ENCODE peak calls at places on chromosomes 11 and 22, in six cellular contexts. L is SK-N-SH, D is fibroblast of mammary gland, F is right lobe of liver, M is lower leg skin, U is AG04450. E is an unnamed sample.

GRCh38 chr11:57214494-57214893 is 22.6 kb downstream of the APLNR start:
- DNase-seq in L (no peak), F (no peak), M (no peak), D (peak; percentile 81), U (peak; percentile 68), E (no peak)

GRCh38 chr11:17605736-17606135 is 58.7 kb downstream of the OTOG start:
- DNase-seq in M (no peak), L (peak; percentile 64), F (no peak), D (no peak), U (no peak), E (no peak)

GRCh38 chr22:48906177-48906835 is 921.4 kb downstream of the BRD1 start:
- DNase-seq in M (no peak), D (no peak), L (no peak), F (no peak), U (no peak), E (peak; percentile 3)

GRCh38 chr22:35203583-35203982 is 53.7 kb upstream of the HMGXB4 start:
- DNase-seq in L (no peak), M (no peak), F (no peak), U (no peak), D (no peak), E (no peak)

GRCh38 chr11:108568183-108568858 is 25.2 kb downstream of the EXPH5 start:
- DNase-seq in U (no peak), L (no peak), M (no peak), D (no peak), F (peak; percentile 72), E (no peak)

GRCh38 chr11:73227571-73228211 is 9.6 kb downstream of the P2RY2 start:
- DNase-seq in D (no peak), L (peak; percentile 22), M (peak; percentile 49), U (no peak), F (no peak), E (no peak)

GRCh38 chr11:123300874-123301695 is 106.0 kb upstream of the CLMP start:
- DNase-seq in F (no peak), M (no peak), D (peak; percentile 83), L (no peak), U (peak; percentile 42), E (no peak)

GRCh38 chr11:107927559-107927958 is 689 bp upstream of the RAB39A start:
- DNase-seq in L (no peak), M (no peak), D (no peak), F (no peak), U (no peak), E (no peak)

GRCh38 chr22:19880786-19881569 is 26.3 kb upstream of the GNB1L start:
- DNase-seq in F (peak; percentile 18), U (peak; percentile 87), D (peak; percentile 81), M (no peak), L (peak; percentile 51), E (peak; percentile 66)

GRCh38 chr22:37696657-37697539 is at the start of gene TRIOBP:
- DNase-seq in F (peak; percentile 85), U (peak; percentile 78), D (peak; percentile 93), L (peak; percentile 95), M (peak; percentile 94), E (peak; percentile 96)

GRCh38 chr11:45457649-45458048 is 171.5 kb upstream of the SYT13 start:
- DNase-seq in U (peak; percentile 33), D (peak; percentile 95), F (no peak), M (no peak), L (no peak), E (no peak)

GRCh38 chr11:43802509-43802908 is 78.1 kb upstream of the ALKBH3 start:
- DNase-seq in M (no peak), L (peak; percentile 10), F (no peak), D (no peak), U (no peak), E (no peak)

GRCh38 chr11:10855295-10855694 is 2.6 kb downstream of the ZBED5 start:
- DNase-seq in M (no peak), L (no peak), F (no peak), D (no peak), U (no peak), E (no peak)

GRCh38 chr11:10861047-10861446 is 3.2 kb upstream of the ZBED5 start:
- DNase-seq in M (no peak), L (no peak), F (no peak), U (no peak), D (no peak), E (no peak)

GRCh38 chr11:10858505-10859360 is 880 bp upstream of the ZBED5 start:
- DNase-seq in L (peak; percentile 64), F (peak; percentile 70), D (peak; percentile 39), M (peak; percentile 43), U (no peak), E (peak; percentile 66)

GRCh38 chr11:10856689-10857603 is 907 bp downstream of the ZBED5 start:
- DNase-seq in F (peak; percentile 53), M (peak; percentile 45), L (peak; percentile 42), D (no peak), U (no peak), E (peak; percentile 45)

DNA sequence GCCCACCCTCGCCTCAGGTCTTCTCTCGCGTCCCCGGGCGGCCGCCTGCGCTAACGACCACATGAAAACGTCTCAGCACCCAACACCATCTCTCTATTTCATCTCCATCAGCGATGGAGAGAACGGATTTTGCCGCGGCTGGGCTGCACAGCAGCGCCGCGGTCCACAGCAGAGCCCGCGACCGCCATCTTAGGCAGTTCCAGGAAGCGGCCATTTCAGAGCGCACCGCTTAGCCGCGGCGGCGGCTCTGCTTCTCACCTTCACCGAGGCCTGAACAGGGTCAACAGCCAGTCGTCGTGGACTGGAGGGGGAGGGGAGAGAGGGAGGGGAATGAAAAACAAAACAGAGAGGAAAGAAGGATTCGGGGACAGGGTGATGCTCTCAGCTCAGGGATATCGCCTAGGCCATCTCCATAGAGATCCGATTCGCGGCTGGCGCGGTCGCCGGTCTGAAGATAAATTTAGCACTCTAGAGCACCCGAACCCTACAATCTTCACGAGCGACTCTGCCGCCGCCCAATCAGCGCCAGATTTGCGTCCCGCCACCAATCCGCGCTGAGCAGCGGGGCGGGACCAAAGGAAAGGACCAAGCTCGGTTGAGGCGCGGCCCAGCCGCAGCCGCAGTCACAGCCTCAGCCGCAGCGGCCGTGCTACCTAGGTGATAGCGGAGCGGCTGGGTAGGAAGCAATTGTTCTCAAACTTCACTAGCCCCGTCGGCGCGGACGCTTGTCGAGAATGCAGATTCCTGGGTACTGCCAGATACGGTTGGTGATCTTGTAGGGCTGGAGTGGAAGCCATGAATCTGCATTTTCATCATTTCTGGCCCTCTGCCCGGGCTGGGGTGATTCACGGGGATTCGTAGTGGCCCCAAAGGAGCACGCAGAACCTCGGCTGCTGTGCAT is at the start of gene ZBED5:
- DNase-seq in F (peak; percentile 97), L (peak; percentile 92), D (peak; percentile 96), M (peak; percentile 98), U (peak; percentile 91), E (peak; percentile 98)
- TF ChIP-seq CTCF in F (no peak), L (peak; percentile 24), D (no peak), M (no peak), U (peak; percentile 25), E (no peak)

GRCh38 chr22:40076702-40077645 is 82.2 kb downstream of the FAM83F start:
- DNase-seq in L (no peak), U (peak; percentile 4), F (no peak), M (no peak), D (peak; percentile 59), E (no peak)

GRCh38 chr22:40070701-40071100 is 75.9 kb downstream of the FAM83F start:
- DNase-seq in U (no peak), L (no peak), D (peak; percentile 11), F (no peak), M (no peak), E (no peak)

GRCh38 chr22:40065981-40066380 is 71.2 kb downstream of the FAM83F start:
- DNase-seq in U (no peak), L (no peak), D (no peak), F (no peak), M (no peak), E (no peak)

GRCh38 chr22:40067639-40068038 is 72.9 kb downstream of the FAM83F start:
- DNase-seq in U (no peak), F (no peak), L (no peak), D (no peak), M (no peak), E (no peak)

DNA sequence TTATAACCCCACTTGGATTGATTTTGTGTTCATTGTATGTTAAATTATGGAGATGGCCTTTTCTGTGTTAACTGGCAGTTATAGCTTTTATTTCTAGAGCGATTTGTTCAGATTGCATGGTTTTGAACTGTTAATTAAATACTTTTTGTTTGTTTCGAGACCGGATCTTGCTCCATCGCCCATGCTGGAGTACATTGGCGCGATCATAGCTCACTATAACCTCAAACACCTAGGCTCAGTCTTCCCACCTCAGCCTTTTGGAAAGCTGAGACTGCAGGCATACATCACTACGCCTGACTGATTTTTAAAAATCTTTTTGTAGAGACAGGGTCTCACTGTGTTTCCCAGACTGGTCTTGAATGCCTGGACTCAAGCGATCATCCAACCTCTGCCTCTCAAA is 77.0 kb downstream of the FAM83F start:
- DNase-seq in L (no peak), U (no peak), F (no peak), D (no peak), M (no peak), E (no peak)
- TF ChIP-seq CTCF in L (no peak), U (no peak), F (no peak), D (no peak), M (no peak), E (no peak)

DNA sequence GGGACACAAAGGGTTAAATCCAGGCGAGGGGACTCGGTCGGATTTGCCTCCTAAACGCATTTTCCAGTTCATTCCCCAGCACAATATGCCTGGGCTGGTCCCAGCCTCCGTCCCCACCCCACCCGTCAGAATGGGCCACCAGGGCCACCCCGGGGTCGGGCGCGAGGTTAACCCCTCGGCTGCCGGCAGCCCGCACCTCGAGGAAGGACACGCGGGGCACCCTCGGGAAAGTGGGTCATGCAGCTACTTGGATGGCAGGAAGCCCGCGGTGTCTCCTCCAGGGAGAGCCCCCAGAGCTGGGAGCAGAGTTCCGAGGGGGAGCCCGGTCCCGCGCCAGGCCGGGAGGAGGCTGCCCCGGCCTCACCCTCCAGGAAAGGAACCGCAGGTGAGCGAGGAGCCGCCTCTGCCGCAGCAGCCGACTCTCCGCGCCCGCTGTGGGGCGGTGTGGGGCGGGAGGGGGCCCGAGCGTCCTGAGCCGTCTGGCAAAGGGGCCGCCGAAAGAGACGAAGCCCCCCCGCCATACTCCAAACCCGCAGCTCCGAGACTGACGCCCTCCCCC is 1.4 kb downstream of the NECTIN1 start:
- DNase-seq in U (no peak), M (no peak), L (peak; percentile 74), F (peak; percentile 62), D (no peak), E (no peak)
- TF ChIP-seq CTCF in U (peak; percentile 32), M (no peak), L (no peak), F (peak; percentile 44), D (no peak), E (peak; percentile 34)

DNA sequence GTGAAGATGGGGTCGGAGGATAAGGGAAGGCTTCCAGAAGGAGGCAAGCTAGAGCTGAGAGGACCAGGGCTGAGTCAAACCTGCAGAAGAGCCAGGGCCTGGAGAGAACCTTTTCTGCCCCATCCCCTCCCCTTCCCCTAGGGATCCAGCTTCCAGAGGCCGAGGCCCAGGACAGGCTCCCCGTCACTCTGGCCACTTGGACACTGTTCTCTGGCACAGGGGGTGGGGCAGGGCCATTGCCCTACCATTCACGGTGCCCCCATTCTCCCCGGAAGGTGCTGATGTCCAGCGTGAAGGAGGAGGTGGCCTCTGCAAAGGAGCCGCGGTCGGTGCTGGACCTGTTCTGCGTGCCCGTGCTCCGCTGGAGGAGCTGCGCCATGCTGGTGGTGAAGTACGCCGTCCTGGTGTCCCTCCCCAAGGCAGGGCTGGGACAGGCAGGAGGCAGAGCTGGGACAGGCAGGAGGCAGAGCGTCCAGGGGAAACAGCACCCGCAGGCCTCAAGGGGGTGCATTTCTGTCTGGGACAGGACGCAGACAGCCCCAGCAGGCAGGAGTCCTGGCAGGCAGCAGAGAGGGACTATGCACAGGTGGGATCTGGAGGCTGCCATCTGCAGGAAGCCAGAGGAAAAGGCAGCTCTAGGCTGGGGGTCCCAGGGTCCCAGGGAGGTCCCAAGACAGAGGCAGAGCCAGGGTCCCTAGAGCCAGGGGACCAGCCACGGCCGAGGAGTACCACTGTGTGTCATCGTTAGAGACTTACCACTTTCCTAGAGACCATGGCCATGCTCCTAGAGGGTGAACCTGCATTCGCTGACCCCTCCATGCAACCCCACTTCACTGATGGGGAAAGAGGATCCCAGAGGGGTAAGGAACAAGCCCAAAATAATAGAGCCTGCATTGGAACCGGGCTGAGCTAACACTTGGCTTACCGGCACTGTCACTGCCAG is 25.8 kb upstream of the SLC22A12 start:
- DNase-seq in M (no peak), U (no peak), D (no peak), F (no peak), L (peak; percentile 58), E (no peak)
- TF ChIP-seq CTCF in M (no peak), U (no peak), D (no peak), F (no peak), L (no peak), E (no peak)